ENCODE peak calls at places on chromosomes 16 and 17, in four cellular contexts. S is H1, L is HepG2, Y is HCT116. N is an unnamed sample.

GRCh38 chr17:60941028-60941427 is 263.4 kb downstream of the BCAS3 start:
- DNase-seq in S (no peak), L (no peak), Y (no peak), N (no peak)

GRCh38 chr16:79042886-79043285 is 557.7 kb downstream of the MAF start:
- DNase-seq in S (no peak), L (no peak), Y (no peak), N (no peak)

GRCh38 chr17:50679008-50679544 is 28.6 kb downstream of the ANKRD40 start:
- DNase-seq in S (no peak), L (peak; percentile 83), Y (no peak), N (no peak)

GRCh38 chr16:30948956-30949654 is at the start of gene ORAI3:
- DNase-seq in S (peak; percentile 79), L (no peak), Y (no peak), N (peak; percentile 69)

GRCh38 chr17:66514227-66514806 is 211.9 kb downstream of the PRKCA start:
- DNase-seq in S (no peak), L (no peak), Y (no peak), N (no peak)

GRCh38 chr17:75668489-75668888 is 1.4 kb downstream of the SAP30BP start:
- DNase-seq in S (no peak), L (no peak), Y (no peak), N (no peak)

GRCh38 chr17:35243459-35244204 is 760 bp downstream of the SLFN5 start:
- DNase-seq in S (peak; percentile 58), L (no peak), Y (no peak), N (no peak)

GRCh38 chr17:6558932-6559752 is 2.8 kb upstream of the PITPNM3 start:
- DNase-seq in S (no peak), L (no peak), Y (no peak), N (no peak)

GRCh38 chr16:75697571-75697970 is 3.7 kb downstream of the DUXB start:
- DNase-seq in S (no peak), L (no peak), Y (no peak), N (no peak)

GRCh38 chr17:60163108-60163784 is 13.5 kb downstream of the CA4 start:
- DNase-seq in S (peak; percentile 59), L (peak; percentile 52), Y (no peak), N (no peak)

GRCh38 chr17:29368926-29369325 is 21.2 kb upstream of the TAOK1 start:
- DNase-seq in S (no peak), L (no peak), Y (no peak), N (no peak)

GRCh38 chr16:28981517-28981916 is 3.3 kb upstream of the LAT start:
- DNase-seq in S (peak; percentile 90), L (peak; percentile 38), Y (no peak), N (peak; percentile 71)

GRCh38 chr16:89507219-89507833 is 877 bp upstream of the SPG7 start:
- DNase-seq in S (no peak), L (no peak), Y (no peak), N (no peak)

GRCh38 chr17:81076097-81076754 is 41.3 kb downstream of the BAIAP2 start:
- DNase-seq in S (no peak), L (no peak), Y (no peak), N (no peak)

GRCh38 chr16:81655474-81656162 is 123.5 kb upstream of the PLCG2 start:
- DNase-seq in S (no peak), L (no peak), Y (no peak), N (no peak)

GRCh38 chr16:21235199-21235585 is 1.7 kb downstream of the ANKS4B start:
- DNase-seq in S (no peak), L (no peak), Y (no peak), N (no peak)

GRCh38 chr17:78828470-78829185 is 12.0 kb downstream of the USP36 start:
- DNase-seq in S (no peak), L (no peak), Y (peak; percentile 24), N (peak; percentile 11)

GRCh38 chr17:35588196-35588920 is 1.2 kb downstream of the AP2B1 start:
- DNase-seq in S (no peak), L (no peak), Y (peak; percentile 73), N (no peak)

GRCh38 chr17:69084911-69085310 is 24.2 kb upstream of the ABCA9 start:
- DNase-seq in S (peak; percentile 73), L (peak; percentile 50), Y (peak; percentile 81), N (no peak)

GRCh38 chr17:40605301-40605700 is 40.0 kb upstream of the CCR7 start:
- DNase-seq in S (no peak), L (no peak), Y (no peak), N (no peak)

GRCh38 chr16:89080251-89080853 is 13.3 kb upstream of the ACSF3 start:
- DNase-seq in S (no peak), L (no peak), Y (no peak), N (no peak)

GRCh38 chr17:50345443-50346312 is at the start of gene XYLT2:
- DNase-seq in S (peak; percentile 89), L (peak; percentile 67), Y (peak; percentile 57), N (peak; percentile 97)

GRCh38 chr16:27690604-27691003 is 140.7 kb downstream of the KATNIP start:
- DNase-seq in S (peak; percentile 77), L (peak; percentile 26), Y (peak; percentile 21), N (peak; percentile 73)

GRCh38 chr16:53924311-53924860 is 220.4 kb downstream of the FTO start:
- DNase-seq in S (no peak), L (no peak), Y (no peak), N (no peak)

GRCh38 chr16:88770459-88771293 is 14.3 kb downstream of the PIEZO1 start:
- DNase-seq in S (no peak), L (peak; percentile 81), Y (peak; percentile 78), N (peak; percentile 89)

GRCh38 chr16:911604-912321 is 59.0 kb downstream of the LMF1 start:
- DNase-seq in S (no peak), L (no peak), Y (no peak), N (no peak)

GRCh38 chr17:32491371-32492280 is 4.8 kb downstream of the CDK5R1 start:
- DNase-seq in S (no peak), L (no peak), Y (no peak), N (peak; percentile 56)

GRCh38 chr17:34886831-34887230 is 74.4 kb downstream of the CCT6B start:
- DNase-seq in S (no peak), L (no peak), Y (no peak), N (no peak)

GRCh38 chr17:48910370-48910769 is 2.2 kb downstream of the UBE2Z start:
- DNase-seq in S (no peak), L (peak; percentile 53), Y (no peak), N (no peak)

GRCh38 chr17:48909796-48910195 is 1.6 kb downstream of the UBE2Z start:
- DNase-seq in S (no peak), L (no peak), Y (no peak), N (no peak)

GRCh38 chr17:48915459-48916282 is 7.5 kb downstream of the UBE2Z start:
- DNase-seq in S (no peak), L (no peak), Y (no peak), N (no peak)

GRCh38 chr17:48908853-48909394 is 717 bp downstream of the UBE2Z start:
- DNase-seq in S (peak; percentile 95), L (peak; percentile 89), Y (peak; percentile 83), N (peak; percentile 97)

DNA sequence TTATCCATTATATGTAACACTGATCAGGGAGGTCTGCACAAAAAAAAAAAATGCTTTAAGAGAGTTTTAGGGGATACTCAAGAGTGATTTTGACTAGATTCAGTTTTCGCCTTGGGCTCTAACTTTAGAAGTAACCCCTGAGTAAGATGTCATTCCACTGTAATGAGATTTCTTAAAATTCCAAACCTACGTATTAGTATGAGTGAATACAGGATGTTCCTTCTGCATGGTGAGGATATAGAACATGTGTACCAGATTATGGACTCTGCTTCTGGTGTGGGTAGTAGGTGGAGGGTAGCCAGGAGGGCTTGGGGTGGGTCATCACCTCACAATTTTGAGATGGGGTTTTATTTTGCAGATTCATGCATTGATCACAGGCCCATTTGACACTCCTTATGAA is 4.3 kb downstream of the UBE2Z start:
- DNase-seq in S (no peak), L (no peak), Y (no peak), N (no peak)
- TF ChIP-seq FOSL1 in S (no peak), L (no peak), Y (no peak), N (no peak)

DNA sequence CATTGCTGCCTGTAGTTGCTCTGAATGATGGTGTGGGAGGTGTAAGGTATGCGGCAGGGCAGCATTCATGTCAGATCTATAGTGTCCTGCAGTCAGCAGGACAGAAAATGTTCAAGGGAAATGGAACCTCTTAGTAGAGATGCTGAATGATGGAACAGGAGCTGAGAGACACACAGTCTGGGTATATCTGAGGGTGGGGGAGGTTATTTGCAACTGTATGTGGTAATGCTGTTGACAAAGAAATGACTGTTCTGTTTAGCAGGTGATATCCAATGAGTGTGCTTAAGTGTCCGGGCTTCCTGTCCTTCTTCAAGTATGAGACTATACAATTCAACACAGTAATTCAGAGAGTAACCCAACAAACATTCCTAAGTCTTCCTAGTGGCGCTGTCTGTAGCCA is 46.6 kb downstream of the STH start:
- DNase-seq in S (no peak), L (peak; percentile 22), Y (no peak), N (no peak)
- TF ChIP-seq FOSL1 in S (no peak), L (no peak), Y (no peak), N (no peak)

GRCh38 chr17:44075598-44076293 is 5.2 kb downstream of the G6PC3 start:
- DNase-seq in S (no peak), L (no peak), Y (no peak), N (no peak)

GRCh38 chr17:44078412-44078811 is 7.9 kb downstream of the G6PC3 start:
- DNase-seq in S (no peak), L (no peak), Y (no peak), N (no peak)

GRCh38 chr17:44079877-44080821 is 9.6 kb downstream of the G6PC3 start:
- DNase-seq in S (no peak), L (no peak), Y (no peak), N (no peak)

GRCh38 chr17:44076716-44077594 is 6.4 kb downstream of the G6PC3 start:
- DNase-seq in S (no peak), L (peak; percentile 63), Y (no peak), N (no peak)

GRCh38 chr17:44077595-44077909 is 7.0 kb downstream of the G6PC3 start:
- DNase-seq in S (no peak), L (no peak), Y (no peak), N (no peak)
- TF ChIP-seq FOSL1 in S (no peak), L (no peak), Y (no peak), N (no peak)

DNA sequence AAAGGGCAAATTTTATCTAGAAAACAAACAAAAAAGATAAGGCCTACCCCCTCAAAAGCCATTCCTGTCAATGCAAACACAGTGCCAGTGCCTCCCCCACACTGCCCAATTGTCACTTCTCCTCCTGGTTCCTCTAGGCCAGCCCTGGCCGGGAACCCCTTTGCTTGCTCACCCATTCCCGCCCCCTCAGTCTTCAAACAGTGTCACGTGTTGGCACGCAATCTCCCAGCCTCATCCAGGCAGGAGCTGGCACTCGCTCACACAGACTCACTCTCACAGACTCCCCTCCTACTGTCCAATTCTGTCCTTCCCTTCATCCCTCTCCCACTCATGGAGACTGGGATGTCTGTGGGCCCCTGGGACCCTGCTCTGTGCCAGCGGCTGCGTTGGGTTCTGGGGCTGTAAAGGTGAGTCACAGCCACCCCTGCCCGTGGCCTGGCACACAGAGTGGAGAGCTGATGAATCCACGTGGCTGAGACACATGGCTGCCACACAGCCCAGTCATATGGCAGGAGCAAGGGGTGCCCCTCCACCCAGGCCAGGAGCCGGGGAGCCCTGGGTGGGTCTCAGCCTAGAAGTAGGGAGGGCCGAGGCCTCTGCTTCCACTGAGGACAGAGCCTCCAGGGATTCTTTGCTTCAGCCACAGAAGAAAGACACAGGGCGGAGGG is 54.8 kb downstream of the VAC14 start:
- DNase-seq in S (no peak), L (peak; percentile 92), Y (peak; percentile 51), N (peak; percentile 22)
- TF ChIP-seq FOSL1 in S (no peak), L (no peak), Y (no peak), N (no peak)

N was measured in K562.